ENCODE peak calls at places on chromosome 22, in four cellular contexts. E is activated T-cell treated with anti-CD3 and anti-CD28 coated beads for 1 hour; P is CD4-positive, CD25-positive, alpha-beta regulatory T cell; Q is NCI-H1092. B is an unnamed sample.

GRCh38 chr22:49352361-49353169 is 475.1 kb downstream of the BRD1 start:
- DNase-seq in P (no peak), E (no peak), Q (no peak), B (peak; percentile 50)

GRCh38 chr22:31537019-31537535 is 40.7 kb downstream of the SFI1 start:
- DNase-seq in E (no peak), P (peak; percentile 17), Q (no peak), B (no peak)

GRCh38 chr22:41367039-41367679 is 14.6 kb upstream of the TEF start:
- DNase-seq in E (no peak), Q (peak; percentile 92), P (no peak), B (peak; percentile 96)

GRCh38 chr22:36743591-36744412 is 32.1 kb downstream of the IFT27 start:
- DNase-seq in Q (no peak), P (no peak), E (no peak), B (no peak)

GRCh38 chr22:37659066-37659896 is 758 bp downstream of the PDXP start:
- DNase-seq in E (no peak), P (no peak), Q (no peak), B (no peak)

GRCh38 chr22:40416267-40416570 is 45.8 kb downstream of the SGSM3 start:
- DNase-seq in P (no peak), E (no peak), Q (no peak), B (no peak)

GRCh38 chr22:42648368-42649260 is 578 bp downstream of the CYB5R3 start:
- DNase-seq in P (peak; percentile 49), Q (no peak), E (peak; percentile 7), B (peak; percentile 86)

GRCh38 chr22:34801221-34801620 is 264.7 kb upstream of the ISX start:
- DNase-seq in E (no peak), Q (no peak), P (no peak), B (no peak)

GRCh38 chr22:46370584-46371373 is 35.3 kb downstream of the TRMU start:
- DNase-seq in Q (no peak), E (peak; percentile 20), P (no peak), B (peak; percentile 51)

GRCh38 chr22:44215287-44215686 is 34.6 kb downstream of the PARVG start:
- DNase-seq in Q (no peak), P (no peak), E (no peak), B (no peak)

GRCh38 chr22:18065256-18065655 is 12.5 kb upstream of the PEX26 start:
- DNase-seq in P (no peak), E (no peak), Q (no peak), B (no peak)

B was measured in Right ventricle myocardium inferior.